ENCODE peak calls at places on chromosomes 11 and 22, in four cellular contexts. Y, B, G and H are unnamed samples.

GRCh38 chr11:60923326-60923725 is 934 bp upstream of the TMEM132A start:
- DNase-seq in G (no peak), B (no peak), Y (no peak), H (no peak)

GRCh38 chr11:3160252-3161031 is 4.7 kb downstream of the OSBPL5 start:
- DNase-seq in B (peak; percentile 92), G (peak; percentile 90), Y (peak; percentile 93), H (peak; percentile 49)

GRCh38 chr22:49439373-49439772 is 388.3 kb downstream of the BRD1 start:
- DNase-seq in G (no peak), B (no peak), Y (no peak), H (no peak)

GRCh38 chr22:50672471-50673230 is at the start of gene SHANK3:
- DNase-seq in G (no peak), Y (no peak), B (peak; percentile 13), H (no peak)

GRCh38 chr11:22192642-22193347 is at the start of gene ANO5:
- DNase-seq in B (peak; percentile 29), G (no peak), Y (peak; percentile 75), H (peak; percentile 48)

GRCh38 chr11:125372911-125373310 is 123.2 kb downstream of the FEZ1 start:
- DNase-seq in Y (no peak), B (no peak), G (no peak), H (no peak)

GRCh38 chr11:8775341-8776133 is 92.9 kb downstream of the RPL27A start:
- DNase-seq in B (peak; percentile 30), Y (no peak), G (no peak), H (no peak)

GRCh38 chr11:7968686-7969085 is 3.4 kb upstream of the NLRP10 start:
- DNase-seq in Y (no peak), B (no peak), G (no peak), H (no peak)

GRCh38 chr22:26852176-26852575 is 194.8 kb downstream of the MIAT start:
- DNase-seq in B (no peak), G (no peak), Y (peak; percentile 51), H (peak; percentile 5)

GRCh38 chr11:2577071-2578005 is 122.5 kb downstream of the KCNQ1OT1 start:
- DNase-seq in G (no peak), Y (no peak), B (no peak), H (no peak)

GRCh38 chr11:18455686-18456372 is at the start of gene LDHAL6A:
- DNase-seq in G (no peak), Y (peak; percentile 10), B (no peak), H (no peak)

GRCh38 chr22:23012081-23012622 is 58.2 kb upstream of the GNAZ start:
- DNase-seq in G (no peak), B (no peak), Y (no peak), H (no peak)

GRCh38 chr11:2381494-2382128 is 4.5 kb downstream of the CD81 start:
- DNase-seq in G (no peak), B (no peak), Y (no peak), H (no peak)

GRCh38 chr11:2259897-2260451 is 10.4 kb downstream of the ASCL2 start:
- DNase-seq in G (no peak), Y (no peak), B (peak; percentile 11), H (no peak)

GRCh38 chr11:47061429-47062178 is 115.1 kb downstream of the ARFGAP2 start:
- DNase-seq in Y (no peak), B (no peak), G (no peak), H (no peak)

GRCh38 chr22:39699631-39700348 is 129.2 kb downstream of the CACNA1I start:
- DNase-seq in B (no peak), G (no peak), Y (peak; percentile 70), H (no peak)

GRCh38 chr11:19519344-19519743 is 193.3 kb upstream of the NAV2 start:
- DNase-seq in Y (no peak), B (no peak), G (no peak), H (no peak)

GRCh38 chr11:72745511-72745910 is 6.7 kb downstream of the ARAP1 start:
- DNase-seq in Y (no peak), G (no peak), B (no peak), H (no peak)

GRCh38 chr11:41498726-41499125 is 39.3 kb upstream of the LRRC4C start:
- DNase-seq in Y (no peak), B (peak; percentile 10), G (no peak), H (no peak)

GRCh38 chr11:30346068-30346688 is 23.3 kb downstream of the ARL14EP start:
- DNase-seq in Y (peak; percentile 63), B (peak; percentile 61), G (peak; percentile 20), H (peak; percentile 33)

GRCh38 chr22:49553518-49554295 is 274.0 kb downstream of the BRD1 start:
- DNase-seq in Y (no peak), G (no peak), B (no peak), H (no peak)

GRCh38 chr11:119323532-119324033 is 6.7 kb upstream of the MCAM start:
- DNase-seq in Y (peak; percentile 85), G (peak; percentile 74), B (peak; percentile 78), H (peak; percentile 62)